ENCODE peak calls at places on chromosomes 13 and 19, in eight cellular contexts. R, F, J, B, Z, A, D and C are unnamed samples.
A peak's percentile ranks its signal among the peaks of the same experiment; 100 is the strongest.

GRCh38 chr13:27279506-27279905 is 8.9 kb downstream of the RASL11A start:
- DNase-seq in R (no peak), F (no peak), J (no peak), B (no peak), Z (no peak), A (no peak), D (no peak), C (no peak)

GRCh38 chr19:6743714-6744380 is 4.4 kb downstream of the TRIP10 start:
- DNase-seq in R (peak; percentile 52), F (no peak), J (no peak), B (no peak), Z (no peak), A (no peak), D (no peak), C (no peak)

GRCh38 chr13:107289540-107289939 is 721.6 kb upstream of the ARGLU1 start:
- DNase-seq in R (no peak), F (no peak), J (no peak), B (no peak), Z (no peak), A (no peak), D (no peak), C (no peak)

GRCh38 chr13:49400755-49401659 is 42.9 kb downstream of the CAB39L start:
- DNase-seq in R (peak; percentile 64), F (peak; percentile 40), J (no peak), B (no peak), Z (no peak), A (no peak), D (peak; percentile 13), C (no peak)

GRCh38 chr13:48043789-48044503 is 6.4 kb downstream of the NUDT15 start:
- DNase-seq in R (peak; percentile 58), F (peak; percentile 50), J (no peak), B (no peak), Z (no peak), A (no peak), D (no peak), C (no peak)

GRCh38 chr13:60158321-60158801 is 5.4 kb downstream of the DIAPH3 start:
- DNase-seq in R (no peak), F (no peak), J (no peak), B (no peak), Z (no peak), A (no peak), D (no peak), C (no peak)

GRCh38 chr13:110132178-110132975 is 174.6 kb downstream of the COL4A1 start:
- DNase-seq in R (peak; percentile 15), F (no peak), J (no peak), B (no peak), Z (no peak), A (peak; percentile 42), D (peak; percentile 79), C (no peak)

GRCh38 chr13:42594577-42595571 is 20.9 kb downstream of the TNFSF11 start:
- DNase-seq in R (peak; percentile 87), F (peak; percentile 79), J (peak; percentile 25), B (peak; percentile 70), Z (peak; percentile 50), A (peak; percentile 49), D (peak; percentile 87), C (peak; percentile 58)

GRCh38 chr13:73248711-73249580 is 190.1 kb downstream of the KLF5 start:
- DNase-seq in R (no peak), F (peak; percentile 9), J (no peak), B (no peak), Z (no peak), A (no peak), D (no peak), C (no peak)

GRCh38 chr13:20404488-20405222 is 121.0 kb downstream of the CRYL1 start:
- DNase-seq in R (no peak), F (no peak), J (no peak), B (peak; percentile 33), Z (no peak), A (no peak), D (no peak), C (no peak)

GRCh38 chr19:12723643-12724426 is at the start of gene TNPO2:
- DNase-seq in R (peak; percentile 83), F (peak; percentile 75), J (peak; percentile 44), B (peak; percentile 73), Z (peak; percentile 80), A (peak; percentile 85), D (peak; percentile 76), C (peak; percentile 79)

GRCh38 chr19:50657672-50658437 is 8.6 kb downstream of the C19orf81 start:
- DNase-seq in R (peak; percentile 95), F (peak; percentile 94), J (peak; percentile 58), B (peak; percentile 90), Z (peak; percentile 91), A (peak; percentile 100), D (peak; percentile 99), C (peak; percentile 83)

GRCh38 chr19:45442927-45443461 is 19.3 kb upstream of the ERCC1 start:
- DNase-seq in R (peak; percentile 48), F (no peak), J (no peak), B (no peak), Z (peak; percentile 57), A (no peak), D (no peak), C (peak; percentile 46)

GRCh38 chr13:32752997-32753606 is 166.8 kb downstream of the PDS5B start:
- DNase-seq in R (no peak), F (no peak), J (no peak), B (no peak), Z (no peak), A (no peak), D (peak; percentile 80), C (no peak)

GRCh38 chr19:49338691-49339363 is 3.6 kb downstream of the CD37 start:
- DNase-seq in R (peak; percentile 54), F (peak; percentile 61), J (no peak), B (peak; percentile 89), Z (peak; percentile 42), A (peak; percentile 81), D (no peak), C (no peak)

GRCh38 chr19:49889687-49890348 is 6.9 kb downstream of the IL4I1 start:
- DNase-seq in R (peak; percentile 90), F (peak; percentile 68), J (peak; percentile 67), B (peak; percentile 66), Z (peak; percentile 80), A (peak; percentile 82), D (no peak), C (peak; percentile 79)

GRCh38 chr13:91960947-91961346 is 562.5 kb downstream of the GPC5 start:
- DNase-seq in R (no peak), F (no peak), J (no peak), B (no peak), Z (no peak), A (no peak), D (no peak), C (no peak)

GRCh38 chr19:49213791-49214190 is 56.2 kb downstream of the TRPM4 start:
- DNase-seq in R (no peak), F (no peak), J (no peak), B (no peak), Z (peak; percentile 12), A (peak; percentile 22), D (no peak), C (no peak)

GRCh38 chr13:21670006-21670882 is 629 bp upstream of the FGF9 start:
- DNase-seq in R (peak; percentile 67), F (peak; percentile 70), J (peak; percentile 36), B (peak; percentile 80), Z (peak; percentile 70), A (peak; percentile 76), D (peak; percentile 61), C (peak; percentile 57)

GRCh38 chr13:97268772-97269171 is 46.6 kb downstream of the MBNL2 start:
- DNase-seq in R (no peak), F (no peak), J (no peak), B (no peak), Z (no peak), A (no peak), D (no peak), C (no peak)

GRCh38 chr13:102267191-102267590 is 134.7 kb downstream of the FGF14 start:
- DNase-seq in R (peak; percentile 55), F (peak; percentile 6), J (no peak), B (no peak), Z (no peak), A (no peak), D (no peak), C (no peak)

GRCh38 chr19:15248106-15248505 is 15.9 kb upstream of the EPHX3 start:
- DNase-seq in R (no peak), F (no peak), J (no peak), B (no peak), Z (no peak), A (no peak), D (no peak), C (no peak)

GRCh38 chr19:32012886-32013635 is 332.3 kb upstream of the ZNF507 start:
- DNase-seq in R (no peak), F (no peak), J (no peak), B (no peak), Z (no peak), A (no peak), D (no peak), C (no peak)

GRCh38 chr19:719636-720377 is 11.1 kb downstream of the PALM start:
- DNase-seq in R (no peak), F (peak; percentile 38), J (no peak), B (no peak), Z (no peak), A (peak; percentile 63), D (no peak), C (no peak)

GRCh38 chr19:49585023-49585422 is 3.9 kb downstream of the PRRG2 start:
- DNase-seq in R (no peak), F (no peak), J (no peak), B (no peak), Z (no peak), A (peak; percentile 63), D (peak; percentile 77), C (no peak)

GRCh38 chr13:33229446-33230177 is 55.9 kb downstream of the STARD13 start:
- DNase-seq in R (no peak), F (no peak), J (no peak), B (no peak), Z (no peak), A (peak; percentile 49), D (no peak), C (no peak)

GRCh38 chr19:4606921-4607678 is 32.2 kb upstream of the TNFAIP8L1 start:
- DNase-seq in R (peak; percentile 28), F (no peak), J (no peak), B (no peak), Z (no peak), A (peak; percentile 98), D (peak; percentile 80), C (no peak)

GRCh38 chr19:45682908-45683307 is 8.8 kb downstream of the SNRPD2 start:
- DNase-seq in R (no peak), F (no peak), J (no peak), B (no peak), Z (no peak), A (no peak), D (no peak), C (no peak)

GRCh38 chr13:20351279-20352022 is 119.3 kb upstream of the GJB6 start:
- DNase-seq in R (peak; percentile 19), F (no peak), J (no peak), B (no peak), Z (no peak), A (no peak), D (peak; percentile 9), C (no peak)

GRCh38 chr13:113728571-113729054 is 30.4 kb upstream of the TMEM255B start:
- DNase-seq in R (no peak), F (no peak), J (no peak), B (no peak), Z (no peak), A (no peak), D (no peak), C (no peak)

GRCh38 chr13:50200562-50200961 is 185.3 kb downstream of the KCNRG start:
- DNase-seq in R (no peak), F (no peak), J (no peak), B (no peak), Z (no peak), A (no peak), D (no peak), C (no peak)

GRCh38 chr19:11560404-11560988 is 1.5 kb upstream of the ELOF1 start:
- DNase-seq in R (peak; percentile 86), F (peak; percentile 71), J (peak; percentile 47), B (no peak), Z (peak; percentile 70), A (no peak), D (peak; percentile 45), C (peak; percentile 64)

GRCh38 chr13:30395192-30396158 is 26.8 kb upstream of the UBE2L5 start:
- DNase-seq in R (peak; percentile 95), F (peak; percentile 79), J (peak; percentile 70), B (no peak), Z (peak; percentile 65), A (peak; percentile 56), D (peak; percentile 74), C (peak; percentile 84)

GRCh38 chr19:1259873-1260748 is 9.0 kb upstream of the CIRBP start:
- DNase-seq in R (peak; percentile 61), F (no peak), J (no peak), B (no peak), Z (peak; percentile 71), A (no peak), D (no peak), C (peak; percentile 70)